ENCODE peak calls at places on chromosomes 11 and 22, in six cellular contexts. F is left ventricle myocardium inferior, J is AG10803, V is AG09309, I is adrenal gland, X is heart right ventricle. U is an unnamed sample.

GRCh38 chr11:59545179-59546020 is 34.1 kb downstream of the OR4D9 start:
- DNase-seq in X (no peak), F (no peak), I (peak), J (no peak), V (no peak), U (peak)

GRCh38 chr22:48267681-48268080 is 1505.2 kb downstream of the TBC1D22A start:
- DNase-seq in J (no peak), F (no peak), I (no peak), V (no peak), X (no peak), U (no peak)

GRCh38 chr11:128765571-128766530 is 72.0 kb downstream of the FLI1 start:
- DNase-seq in X (no peak), I (no peak), J (peak), F (no peak), V (no peak), U (no peak)

GRCh38 chr11:1852885-1853284 is at the start of gene LSP1:
- DNase-seq in X (peak), F (no peak), I (no peak), V (no peak), J (no peak), U (no peak)

GRCh38 chr11:126339866-126340434 is 15.5 kb upstream of the ST3GAL4 start:
- DNase-seq in I (peak), V (no peak), F (peak), J (peak), X (peak), U (peak)

GRCh38 chr22:17580461-17581031 is 17.2 kb downstream of the SLC25A18 start:
- DNase-seq in J (no peak), V (no peak), I (peak), F (no peak), X (no peak), U (no peak)

GRCh38 chr11:119671048-119671447 is 58.0 kb downstream of the NECTIN1 start:
- DNase-seq in I (peak), X (peak), V (peak), J (peak), F (peak), U (peak)

GRCh38 chr22:30116362-30117117 is 36.3 kb downstream of the HORMAD2 start:
- DNase-seq in F (no peak), V (peak), I (no peak), J (peak), X (no peak), U (peak)

GRCh38 chr11:130157111-130157510 is 2.5 kb upstream of the ST14 start:
- DNase-seq in X (no peak), V (no peak), I (no peak), F (no peak), J (no peak), U (no peak)

GRCh38 chr22:32457031-32457430 is 7.2 kb downstream of the BPIFC start:
- DNase-seq in J (no peak), X (no peak), V (no peak), F (no peak), I (no peak), U (no peak)

GRCh38 chr11:10632483-10632882 is 61.1 kb downstream of the IRAG1 start:
- DNase-seq in I (no peak), V (no peak), F (no peak), J (no peak), X (no peak), U (no peak)

GRCh38 chr11:131064373-131064991 is 148.2 kb upstream of the SNX19 start:
- DNase-seq in J (peak), F (peak), V (peak), X (peak), I (peak), U (peak)

GRCh38 chr11:7415537-7415817 is 69.8 kb upstream of the OLFML1 start:
- DNase-seq in F (no peak), I (no peak), J (no peak), X (no peak), V (no peak), U (no peak)

GRCh38 chr11:101049123-101049522 is 80.5 kb downstream of the PGR start:
- DNase-seq in X (no peak), J (no peak), V (no peak), I (no peak), F (no peak), U (no peak)

GRCh38 chr11:49995559-49995958 is 13.2 kb upstream of the OR4C12 start:
- DNase-seq in I (peak), V (peak), F (no peak), X (no peak), J (peak), U (peak)

GRCh38 chr11:41116970-41117369 is 342.5 kb downstream of the LRRC4C start:
- DNase-seq in F (no peak), X (no peak), I (no peak), J (no peak), V (no peak), U (no peak)

GRCh38 chr11:132904566-132904965 is 627.7 kb downstream of the OPCML start:
- DNase-seq in I (no peak), F (no peak), V (no peak), J (no peak), X (no peak), U (no peak)

GRCh38 chr11:134014502-134014901 is 54.4 kb upstream of the JAM3 start:
- DNase-seq in I (no peak), F (no peak), J (no peak), X (peak), V (no peak), U (peak)

GRCh38 chr11:101128571-101129202 is 926 bp downstream of the PGR start:
- DNase-seq in X (peak), F (no peak), V (no peak), I (no peak), J (no peak), U (peak)

GRCh38 chr11:31786996-31787685 is 24.0 kb downstream of the PAX6 start:
- DNase-seq in J (no peak), X (no peak), F (no peak), V (no peak), I (no peak), U (no peak)

GRCh38 chr22:42013385-42013784 is 14.8 kb downstream of the WBP2NL start:
- DNase-seq in J (no peak), F (no peak), V (no peak), X (no peak), I (no peak), U (no peak)

GRCh38 chr22:42022162-42022847 is 23.7 kb downstream of the WBP2NL start:
- DNase-seq in J (no peak), I (no peak), X (no peak), V (no peak), F (no peak), U (no peak)

GRCh38 chr22:42016111-42016510 is 17.5 kb downstream of the WBP2NL start:
- DNase-seq in F (no peak), V (no peak), I (no peak), J (no peak), X (no peak), U (no peak)

GRCh38 chr22:42018224-42018623 is 19.6 kb downstream of the WBP2NL start:
- DNase-seq in I (no peak), X (no peak), J (no peak), F (no peak), V (no peak), U (no peak)
- H3K4me3 ChIP-seq in I (no peak), X (no peak), J (no peak), F (no peak), V (no peak), U (no peak)

DNA sequence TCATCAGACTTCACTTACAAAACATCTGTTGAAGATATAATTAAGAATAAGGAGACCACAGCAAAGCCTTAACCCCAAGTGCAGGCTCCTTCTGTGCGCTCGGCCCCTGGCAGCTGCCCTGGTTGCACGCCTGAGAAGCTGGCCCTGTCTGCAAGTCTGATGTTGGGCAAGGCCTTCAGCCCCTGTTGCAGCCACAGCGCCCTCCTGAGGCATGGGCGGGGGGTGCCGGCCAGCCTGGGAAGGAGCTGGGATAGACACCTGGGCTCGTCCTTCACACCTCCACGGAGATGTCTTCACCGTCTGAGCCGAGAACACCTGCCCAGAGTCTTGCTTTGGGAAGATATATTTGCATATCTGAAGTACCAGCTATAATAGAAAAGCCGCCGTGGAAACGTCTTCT is 104.1 kb downstream of the MPPED1 start:
- DNase-seq in X (no peak), V (no peak), I (no peak), J (no peak), F (no peak), U (no peak)
- TF ChIP-seq CTCF in X (no peak), V (no peak), I (no peak), J (no peak), F (no peak), U (no peak)

GRCh38 chr11:12678092-12678491 is 3.9 kb downstream of the TEAD1 start:
- DNase-seq in I (no peak), J (no peak), V (no peak), X (no peak), F (no peak), U (no peak)
- H3K4me3 ChIP-seq in I (no peak), J (peak), V (peak), X (no peak), F (peak), U (peak)

GRCh38 chr22:43566561-43567332 is 154.9 kb downstream of the MPPED1 start:
- DNase-seq in I (no peak), X (no peak), V (no peak), F (no peak), J (no peak), U (no peak)
- TF ChIP-seq CTCF in I (no peak), X (no peak), V (no peak), F (no peak), J (no peak), U (no peak)

GRCh38 chr11:26556582-26556981 is 15.5 kb downstream of the MUC15 start:
- DNase-seq in F (no peak), X (no peak), V (no peak), I (no peak), J (no peak), U (no peak)
- H3K4me3 ChIP-seq in F (no peak), X (no peak), V (no peak), I (no peak), J (no peak), U (no peak)

GRCh38 chr22:22798716-22799115 is 88.9 kb upstream of the IGLL5 start:
- DNase-seq in F (no peak), X (no peak), V (no peak), I (no peak), J (no peak), U (no peak)

GRCh38 chr22:22800716-22801115 is 86.9 kb upstream of the IGLL5 start:
- DNase-seq in F (no peak), V (no peak), I (peak), J (peak), X (no peak), U (no peak)

GRCh38 chr22:22803285-22803853 is 84.2 kb upstream of the IGLL5 start:
- DNase-seq in J (no peak), V (no peak), I (no peak), F (no peak), X (no peak), U (no peak)

GRCh38 chr22:22799561-22799960 is 88.1 kb upstream of the IGLL5 start:
- DNase-seq in I (peak), J (no peak), X (no peak), F (no peak), V (no peak), U (no peak)

DNA sequence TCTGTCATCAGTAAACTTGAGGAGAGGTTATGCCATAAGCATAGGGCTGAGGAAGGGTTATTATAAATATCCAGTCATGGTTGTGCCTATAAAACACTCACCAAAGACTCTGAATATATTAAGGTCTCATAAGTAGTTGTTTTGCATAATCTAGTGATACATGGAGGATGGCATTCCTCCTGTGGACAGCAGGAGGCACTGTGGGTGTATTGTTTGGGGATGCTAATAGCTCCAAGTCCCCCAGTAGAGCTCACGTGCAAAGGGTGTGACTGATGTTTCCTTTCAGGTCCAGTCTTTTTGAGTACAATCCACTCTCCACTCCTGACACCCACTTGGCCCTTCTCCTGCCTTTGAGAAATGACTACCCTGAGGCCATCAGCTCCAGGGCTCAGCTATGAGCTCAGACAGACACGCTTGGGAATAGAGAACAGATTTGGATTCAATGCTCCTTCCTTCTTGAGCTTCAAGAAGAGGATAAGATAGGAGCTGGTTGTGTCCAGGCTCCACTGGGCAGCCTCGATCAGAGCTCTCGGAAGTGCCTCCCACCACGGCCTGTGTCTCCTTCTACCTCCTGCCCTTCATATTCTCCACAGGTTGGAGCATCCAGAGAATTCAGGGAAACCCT is 85.2 kb upstream of the IGLL5 start:
- DNase-seq in V (no peak), F (no peak), X (no peak), I (no peak), J (no peak), U (no peak)
- TF ChIP-seq CTCF in V (peak), F (peak), X (no peak), I (no peak), J (no peak), U (peak)

GRCh38 chr11:111764621-111765020 is 1.6 kb downstream of the PPP2R1B start:
- DNase-seq in V (peak), X (no peak), J (peak), I (no peak), F (no peak), U (peak)
- H3K4me3 ChIP-seq in V (peak), X (peak), J (peak), I (no peak), F (peak), U (peak)

GRCh38 chr11:64893194-64894069 is 15.0 kb upstream of the EHD1 start:
- DNase-seq in J (no peak), F (no peak), X (no peak), I (no peak), V (no peak), U (no peak)
- TF ChIP-seq CTCF in J (no peak), F (no peak), X (no peak), I (no peak), V (no peak), U (no peak)

GRCh38 chr11:77178150-77178549 is 50.1 kb downstream of the MYO7A start:
- DNase-seq in F (no peak), J (no peak), V (no peak), X (no peak), I (no peak), U (no peak)
- H3K4me3 ChIP-seq in F (no peak), J (no peak), V (no peak), X (no peak), I (no peak), U (no peak)

GRCh38 chr11:34356130-34356529 is 1.7 kb downstream of the ABTB2 start:
- DNase-seq in V (no peak), F (no peak), J (no peak), X (no peak), I (no peak), U (no peak)
- TF ChIP-seq CTCF in V (no peak), F (no peak), J (peak), X (no peak), I (no peak), U (no peak)